ENCODE peak calls at places on chromosome 13, in eight cellular contexts. J, E, X, V, W, G, Y and M are unnamed samples.

GRCh38 chr13:103795892-103796478 is 729.8 kb upstream of the SLC10A2 start:
- DNase-seq in J (no peak), E (no peak), X (no peak), V (no peak), W (no peak), G (no peak), Y (no peak), M (no peak)

GRCh38 chr13:49386664-49387063 is 57.2 kb downstream of the CAB39L start:
- DNase-seq in J (no peak), E (no peak), X (no peak), V (no peak), W (no peak), G (no peak), Y (no peak), M (no peak)

GRCh38 chr13:35014606-35015005 is 72.5 kb downstream of the NBEA start:
- DNase-seq in J (no peak), E (no peak), X (no peak), V (no peak), W (no peak), G (no peak), Y (no peak), M (no peak)

GRCh38 chr13:75470676-75471075 is 11.3 kb downstream of the TBC1D4 start:
- DNase-seq in J (no peak), E (no peak), X (no peak), V (no peak), W (peak; percentile 55), G (no peak), Y (no peak), M (no peak)

GRCh38 chr13:21813110-21813509 is 142.2 kb downstream of the FGF9 start:
- DNase-seq in J (no peak), E (no peak), X (no peak), V (no peak), W (no peak), G (no peak), Y (no peak), M (no peak)

GRCh38 chr13:114013336-114013735 is 39.5 kb upstream of the C13orf46 start:
- DNase-seq in J (no peak), E (no peak), X (no peak), V (no peak), W (no peak), G (no peak), Y (no peak), M (no peak)

GRCh38 chr13:106911602-106912001 is 343.7 kb upstream of the ARGLU1 start:
- DNase-seq in J (no peak), E (no peak), X (no peak), V (no peak), W (no peak), G (no peak), Y (no peak), M (no peak)

GRCh38 chr13:67619346-67619745 is 389.2 kb upstream of the PCDH9 start:
- DNase-seq in J (no peak), E (no peak), X (no peak), V (peak; percentile 58), W (no peak), G (no peak), Y (no peak), M (no peak)

GRCh38 chr13:101570410-101570809 is 117.9 kb downstream of the ITGBL1 start:
- DNase-seq in J (no peak), E (no peak), X (no peak), V (no peak), W (no peak), G (peak; percentile 14), Y (no peak), M (no peak)

GRCh38 chr13:82688400-82688999 is 1193.8 kb downstream of the SLITRK1 start:
- DNase-seq in J (no peak), E (no peak), X (no peak), V (peak; percentile 47), W (no peak), G (no peak), Y (no peak), M (no peak)

GRCh38 chr13:80428344-80429096 is 87.6 kb upstream of the SPRY2 start:
- DNase-seq in J (no peak), E (no peak), X (no peak), V (no peak), W (no peak), G (no peak), Y (no peak), M (no peak)

GRCh38 chr13:39406688-39407087 is 196.3 kb downstream of the LHFPL6 start:
- DNase-seq in J (no peak), E (no peak), X (no peak), V (no peak), W (no peak), G (no peak), Y (no peak), M (no peak)

GRCh38 chr13:28043224-28043623 is 54.7 kb upstream of the URAD start:
- DNase-seq in J (no peak), E (no peak), X (no peak), V (no peak), W (no peak), G (no peak), Y (no peak), M (no peak)

GRCh38 chr13:25276748-25277147 is 10.5 kb downstream of the MTMR6 start:
- DNase-seq in J (no peak), E (no peak), X (no peak), V (peak; percentile 2), W (no peak), G (peak; percentile 62), Y (no peak), M (no peak)

GRCh38 chr13:42360046-42360445 is 88.1 kb downstream of the AKAP11 start:
- DNase-seq in J (no peak), E (no peak), X (no peak), V (no peak), W (no peak), G (no peak), Y (no peak), M (no peak)

GRCh38 chr13:80037505-80037888 is 303.4 kb downstream of the SPRY2 start:
- DNase-seq in J (no peak), E (no peak), X (no peak), V (peak; percentile 82), W (no peak), G (peak; percentile 96), Y (no peak), M (no peak)

GRCh38 chr13:20387006-20387405 is 138.7 kb downstream of the CRYL1 start:
- DNase-seq in J (no peak), E (no peak), X (no peak), V (no peak), W (no peak), G (no peak), Y (no peak), M (no peak)
- H3K27me3 ChIP-seq in J (no peaks in the 10 kb centered on the region), E (no peaks in the 10 kb centered on the region), X (no peaks in the 10 kb centered on the region), V (peaks cover 2% of the 10 kb centered on the region), W (no peaks in the 10 kb centered on the region), G (no peaks in the 10 kb centered on the region), Y (no peaks in the 10 kb centered on the region), M (no peaks in the 10 kb centered on the region)

GRCh38 chr13:99590519-99591011 is 89.3 kb downstream of the TM9SF2 start:
- DNase-seq in J (no peak), E (no peak), X (no peak), V (peak; percentile 74), W (no peak), G (peak; percentile 21), Y (no peak), M (no peak)

GRCh38 chr13:99600318-99600717 is 99.0 kb downstream of the TM9SF2 start:
- DNase-seq in J (no peak), E (no peak), X (no peak), V (no peak), W (no peak), G (no peak), Y (peak; percentile 33), M (no peak)

GRCh38 chr13:99601535-99601934 is 100.3 kb downstream of the TM9SF2 start:
- DNase-seq in J (no peak), E (no peak), X (no peak), V (no peak), W (no peak), G (no peak), Y (peak; percentile 42), M (no peak)

DNA sequence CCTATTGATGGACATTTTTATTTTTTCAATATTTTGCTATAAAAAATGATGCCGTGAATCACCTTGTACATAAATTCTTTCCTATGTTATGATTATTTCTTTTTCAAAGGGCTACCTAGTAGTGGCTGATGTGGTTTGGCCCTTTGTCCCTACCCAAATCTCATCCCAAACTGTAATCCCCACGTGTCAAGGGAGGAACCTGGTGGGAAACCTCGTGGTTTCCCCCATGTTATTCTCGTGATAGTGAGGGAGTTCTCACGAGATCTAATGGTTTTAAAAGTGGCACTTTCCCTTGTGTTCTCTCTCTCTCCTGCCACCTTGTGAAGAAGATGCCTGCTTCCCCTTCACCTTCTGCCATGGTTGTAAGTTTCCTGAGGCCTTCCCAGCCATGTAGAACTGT is 94.9 kb downstream of the TM9SF2 start:
- DNase-seq in J (no peak), E (no peak), X (no peak), V (no peak), W (no peak), G (no peak), Y (no peak), M (no peak)
- H3K27ac ChIP-seq in J (no peak overlapping the region), E (no peak overlapping the region), X (no peak overlapping the region), V (no peak overlapping the region), W (no peak overlapping the region), G (no peak overlapping the region), Y (no peak overlapping the region), M (no peak overlapping the region)

DNA sequence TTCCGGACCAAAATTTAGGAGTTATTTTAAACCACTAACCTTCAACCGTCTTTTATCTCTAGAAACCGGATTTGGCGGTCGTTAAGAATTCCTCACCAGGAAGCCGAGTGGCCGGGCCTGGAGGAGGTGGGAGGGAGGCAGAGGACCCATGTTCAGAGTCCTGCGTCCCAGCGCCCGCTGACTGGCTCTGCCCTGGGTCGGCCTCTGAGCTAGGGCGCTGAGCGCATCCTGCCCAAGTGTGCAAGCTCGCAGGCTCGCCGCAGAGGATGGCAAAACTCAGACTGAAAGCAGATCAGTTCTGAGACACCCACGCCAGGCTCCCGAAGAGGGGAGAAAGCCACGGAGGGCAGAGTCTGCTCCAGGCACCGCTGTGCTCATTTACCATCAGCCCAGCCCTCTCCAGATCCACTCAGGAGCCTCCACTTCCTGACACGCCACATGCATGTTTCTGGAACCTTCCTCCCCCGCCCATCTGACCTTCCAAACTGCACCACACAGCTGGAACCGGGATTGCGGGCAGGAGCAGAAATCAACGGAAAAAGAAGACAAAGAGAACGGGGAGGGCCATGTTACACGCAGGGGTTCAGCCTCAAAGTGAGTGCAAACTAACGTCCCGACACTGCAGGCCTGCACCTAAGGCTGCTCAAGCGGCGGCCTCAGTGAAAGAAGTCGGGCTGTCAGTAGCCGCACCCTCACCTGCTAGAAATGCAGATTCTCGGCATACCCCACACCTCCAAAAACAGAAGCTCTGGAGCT is 8.2 kb downstream of the COL4A1 start:
- DNase-seq in J (no peak), E (no peak), X (no peak), V (peak; percentile 38), W (no peak), G (no peak), Y (no peak), M (peak; percentile 3)
- H3K4me3 ChIP-seq in J (no peak overlapping the region), E (no peak overlapping the region), X (peak overlapping the region; percentile 27), V (peak overlapping the region; percentile 5), W (no peak overlapping the region), G (no peak overlapping the region), Y (no peak overlapping the region), M (no peak overlapping the region)

DNA sequence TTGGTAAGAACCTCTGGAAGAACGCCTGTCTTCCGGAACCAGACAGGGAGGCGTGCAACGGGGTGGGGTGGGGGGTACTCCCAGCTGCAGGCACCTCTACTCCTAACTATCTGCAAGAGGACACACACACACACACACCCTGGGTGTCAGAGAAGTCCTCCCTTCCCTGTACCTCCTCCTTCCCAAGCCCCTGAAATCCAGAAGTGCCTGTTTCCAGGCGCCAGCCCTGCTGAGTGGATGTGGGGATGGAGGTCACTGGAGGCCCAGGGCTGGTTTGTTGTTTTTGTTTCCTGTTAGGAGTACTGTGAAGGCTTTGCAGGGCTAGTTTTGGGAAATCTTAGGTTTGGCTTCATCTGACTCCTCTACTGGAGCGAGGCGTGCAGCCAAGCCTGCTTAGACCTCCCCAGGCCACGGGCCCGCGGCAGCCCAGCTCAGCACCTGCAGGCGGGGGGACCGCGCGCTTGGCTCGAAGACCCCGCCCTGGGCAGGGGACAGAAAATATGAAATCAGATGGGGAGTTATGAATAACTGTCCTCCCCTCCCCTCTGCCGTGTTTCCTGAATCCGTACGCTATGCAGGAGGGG is 36.4 kb downstream of the SOX1 start:
- DNase-seq in J (no peak), E (no peak), X (no peak), V (no peak), W (no peak), G (no peak), Y (no peak), M (no peak)
- H3K27me3 ChIP-seq in J (peaks cover 17% of the 10 kb centered on the region), E (no peaks in the 10 kb centered on the region), X (peaks cover 76% of the 10 kb centered on the region), V (no peaks in the 10 kb centered on the region), W (peaks cover 32% of the 10 kb centered on the region), G (peaks cover 11% of the 10 kb centered on the region), Y (no peaks in the 10 kb centered on the region), M (peaks cover 4% of the 10 kb centered on the region)